ENCODE peak calls at places on chromosomes 1 and 21, in eight cellular contexts. W, R, U, O, I, J, E and V are unnamed samples.

GRCh38 chr1:54245501-54245900 is 45.5 kb downstream of the MRPL37 start:
- DNase-seq in W (no peak), R (no peak), U (no peak), O (no peak), I (no peak), J (peak; percentile 18), E (no peak), V (no peak)

GRCh38 chr1:159429074-159429861 is 2.7 kb upstream of the OR10J4 start:
- DNase-seq in W (peak; percentile 54), R (no peak), U (no peak), O (peak; percentile 3), I (peak; percentile 14), J (peak; percentile 96), E (no peak), V (peak; percentile 78)

GRCh38 chr1:198880397-198880796 is 241.6 kb downstream of the PTPRC start:
- DNase-seq in W (no peak), R (no peak), U (no peak), O (no peak), I (no peak), J (peak; percentile 94), E (no peak), V (no peak)

GRCh38 chr1:173191011-173191410 is 16.1 kb downstream of the TNFSF4 start:
- DNase-seq in W (no peak), R (no peak), U (no peak), O (no peak), I (peak; percentile 72), J (peak; percentile 36), E (no peak), V (peak; percentile 31)

GRCh38 chr1:204941415-204942338 is 71.0 kb downstream of the NFASC start:
- DNase-seq in W (peak; percentile 85), R (peak; percentile 86), U (peak; percentile 78), O (peak; percentile 83), I (peak; percentile 63), J (peak; percentile 33), E (peak; percentile 83), V (peak; percentile 37)

GRCh38 chr1:30101477-30102227 is 621.7 kb downstream of the MATN1 start:
- DNase-seq in W (no peak), R (peak; percentile 33), U (no peak), O (peak; percentile 22), I (no peak), J (no peak), E (no peak), V (no peak)

GRCh38 chr1:165129568-165130164 is 226.8 kb downstream of the LMX1A start:
- DNase-seq in W (peak; percentile 88), R (peak; percentile 94), U (peak; percentile 88), O (peak; percentile 90), I (peak; percentile 40), J (peak; percentile 25), E (peak; percentile 82), V (peak; percentile 55)

GRCh38 chr1:63223426-63223825 is 98.9 kb upstream of the FOXD3 start:
- DNase-seq in W (no peak), R (no peak), U (no peak), O (no peak), I (no peak), J (no peak), E (no peak), V (no peak)

GRCh38 chr1:181131255-181131901 is 42.9 kb downstream of the IER5 start:
- DNase-seq in W (no peak), R (no peak), U (no peak), O (no peak), I (no peak), J (no peak), E (no peak), V (no peak)

GRCh38 chr1:221149111-221149510 is 269.9 kb downstream of the HLX start:
- DNase-seq in W (no peak), R (no peak), U (no peak), O (no peak), I (no peak), J (no peak), E (no peak), V (peak; percentile 0)

GRCh38 chr1:38685373-38685772 is 174.2 kb downstream of the RRAGC start:
- DNase-seq in W (no peak), R (peak; percentile 11), U (no peak), O (no peak), I (no peak), J (no peak), E (no peak), V (no peak)

GRCh38 chr1:72586023-72586685 is 303.8 kb upstream of the NEGR1 start:
- DNase-seq in W (no peak), R (no peak), U (no peak), O (no peak), I (no peak), J (no peak), E (no peak), V (no peak)

GRCh38 chr21:32826317-32827167 is 55.0 kb upstream of the PAXBP1 start:
- DNase-seq in W (peak; percentile 72), R (peak; percentile 81), U (peak; percentile 76), O (peak; percentile 73), I (peak; percentile 64), J (peak; percentile 58), E (no peak), V (peak; percentile 38)

GRCh38 chr1:40722622-40723021 is 31.1 kb downstream of the NFYC start:
- DNase-seq in W (no peak), R (no peak), U (no peak), O (no peak), I (no peak), J (no peak), E (no peak), V (no peak)

GRCh38 chr1:48048064-48048463 is 50.9 kb upstream of the TRABD2B start:
- DNase-seq in W (no peak), R (no peak), U (peak; percentile 35), O (no peak), I (no peak), J (peak; percentile 51), E (no peak), V (peak; percentile 79)

GRCh38 chr21:15793547-15794235 is 63.9 kb downstream of the USP25 start:
- DNase-seq in W (no peak), R (no peak), U (no peak), O (no peak), I (no peak), J (no peak), E (no peak), V (no peak)

GRCh38 chr1:226986496-226987178 is 46.5 kb downstream of the COQ8A start:
- DNase-seq in W (no peak), R (no peak), U (no peak), O (no peak), I (no peak), J (no peak), E (no peak), V (no peak)

GRCh38 chr1:114152211-114153050 is 1.2 kb downstream of the SYT6 start:
- DNase-seq in W (peak; percentile 43), R (peak; percentile 61), U (peak; percentile 79), O (peak; percentile 43), I (peak; percentile 28), J (peak; percentile 37), E (no peak), V (peak; percentile 16)

GRCh38 chr1:79657916-79658662 is 651.6 kb upstream of the ADGRL4 start:
- DNase-seq in W (no peak), R (peak; percentile 29), U (no peak), O (peak; percentile 22), I (no peak), J (no peak), E (no peak), V (no peak)

GRCh38 chr1:10734900-10735602 is 61.4 kb downstream of the CASZ1 start:
- DNase-seq in W (no peak), R (peak; percentile 60), U (no peak), O (peak; percentile 27), I (no peak), J (no peak), E (peak; percentile 44), V (no peak)

GRCh38 chr1:12528021-12528852 is 89.8 kb downstream of the DHRS3 start:
- DNase-seq in W (peak; percentile 89), R (no peak), U (peak; percentile 84), O (no peak), I (no peak), J (peak; percentile 56), E (no peak), V (no peak)

GRCh38 chr21:43361127-43361492 is 65.8 kb downstream of the SIK1 start:
- DNase-seq in W (no peak), R (no peak), U (peak; percentile 46), O (peak; percentile 55), I (no peak), J (no peak), E (no peak), V (peak; percentile 50)
- H3K4me1 ChIP-seq in W (no peaks in the 10 kb centered on the region), R (no peaks in the 10 kb centered on the region), U (peaks cover 27% of the 10 kb centered on the region), O (no peaks in the 10 kb centered on the region), I (peaks cover 8% of the 10 kb centered on the region), J (peaks cover 4% of the 10 kb centered on the region), E (peaks cover 8% of the 10 kb centered on the region), V (peaks cover 28% of the 10 kb centered on the region)

GRCh38 chr1:24865168-24865567 is 64.9 kb downstream of the RUNX3 start:
- DNase-seq in W (peak; percentile 29), R (no peak), U (no peak), O (no peak), I (no peak), J (no peak), E (no peak), V (no peak)

GRCh38 chr1:24862775-24863483 is 67.1 kb downstream of the RUNX3 start:
- DNase-seq in W (no peak), R (no peak), U (no peak), O (no peak), I (no peak), J (no peak), E (no peak), V (no peak)

GRCh38 chr1:24866211-24867063 is 63.6 kb downstream of the RUNX3 start:
- DNase-seq in W (peak; percentile 64), R (no peak), U (no peak), O (no peak), I (no peak), J (no peak), E (no peak), V (no peak)

GRCh38 chr1:24865587-24865986 is 64.5 kb downstream of the RUNX3 start:
- DNase-seq in W (no peak), R (no peak), U (no peak), O (no peak), I (no peak), J (no peak), E (no peak), V (no peak)

DNA sequence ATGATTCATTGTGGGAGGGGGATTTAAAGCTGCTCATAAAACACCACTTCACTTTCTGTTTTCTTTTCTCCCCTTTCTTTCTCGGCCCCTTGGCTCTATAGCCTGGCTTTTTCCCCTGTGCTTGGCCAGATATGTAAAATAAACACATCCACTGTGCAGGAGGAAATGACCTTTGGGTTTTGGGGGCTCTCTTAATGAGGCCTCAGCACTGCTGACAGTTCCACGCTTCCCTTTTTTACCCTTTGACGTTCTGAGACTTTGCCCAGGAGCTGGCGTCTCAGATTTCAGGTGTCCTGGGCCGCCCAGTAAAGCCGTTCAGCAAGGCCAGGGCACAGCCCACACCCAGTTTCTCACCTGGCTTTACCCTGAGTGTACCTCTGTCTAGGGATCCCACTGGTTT is 65.7 kb downstream of the RUNX3 start:
- DNase-seq in W (peak; percentile 46), R (peak; percentile 40), U (peak; percentile 71), O (no peak), I (peak; percentile 67), J (no peak), E (no peak), V (no peak)
- H3K4me2 ChIP-seq in W (peak overlapping the region; percentile 65), R (no peak overlapping the region), U (peak overlapping the region; percentile 7), O (no peak overlapping the region), I (no peak overlapping the region), J (no peak overlapping the region), E (no peak overlapping the region), V (no peak overlapping the region)

GRCh38 chr1:22636927-22637326 is 499 bp downstream of the C1QA start:
- DNase-seq in W (no peak), R (no peak), U (no peak), O (no peak), I (no peak), J (no peak), E (no peak), V (no peak)
- H3K27ac ChIP-seq in W (no peak overlapping the region), R (no peak overlapping the region), U (no peak overlapping the region), O (no peak overlapping the region), I (no peak overlapping the region), J (no peak overlapping the region), E (no peak overlapping the region), V (no peak overlapping the region)

GRCh38 chr1:2235300-2235998 is 7.3 kb downstream of the SKI start:
- DNase-seq in W (no peak), R (no peak), U (no peak), O (no peak), I (no peak), J (no peak), E (no peak), V (no peak)
- H3K4me1 ChIP-seq in W (peaks cover 32% of the 10 kb centered on the region), R (peaks cover 34% of the 10 kb centered on the region), U (peaks cover 71% of the 10 kb centered on the region), O (peaks cover 12% of the 10 kb centered on the region), I (peaks cover 40% of the 10 kb centered on the region), J (peaks cover 29% of the 10 kb centered on the region), E (peaks cover 35% of the 10 kb centered on the region), V (peaks cover 73% of the 10 kb centered on the region)